ENCODE peak calls at places on chromosomes 1 and 21, in four cellular contexts. G, E, P and M are unnamed samples. For H3K4me1, the result is how much of the 10 kb centered on the place peaks cover.

GRCh38 chr1:199040499-199040898 is 401.7 kb downstream of the PTPRC start:
- DNase-seq in G (no peak), E (no peak), P (no peak), M (no peak)

GRCh38 chr1:78102082-78102481 is 56.3 kb downstream of the GIPC2 start:
- DNase-seq in G (no peak), E (no peak), P (no peak), M (no peak)

GRCh38 chr1:192763243-192763642 is 45.6 kb upstream of the RGS2 start:
- DNase-seq in G (no peak), E (no peak), P (no peak), M (no peak)

GRCh38 chr1:17181785-17182464 is 23.0 kb upstream of the PADI1 start:
- DNase-seq in G (no peak), E (no peak), P (peak), M (peak)

GRCh38 chr1:161198206-161198876 is 513 bp downstream of the ADAMTS4 start:
- DNase-seq in G (no peak), E (no peak), P (peak), M (no peak)

GRCh38 chr1:245715291-245715701 is 560.5 kb downstream of the KIF26B start:
- DNase-seq in G (no peak), E (no peak), P (no peak), M (no peak)

GRCh38 chr21:37496972-37497371 is 130.4 kb downstream of the DYRK1A start:
- DNase-seq in G (no peak), E (no peak), P (no peak), M (no peak)

GRCh38 chr1:153546796-153547559 is 1.4 kb upstream of the S100A4 start:
- DNase-seq in G (no peak), E (no peak), P (no peak), M (no peak)

GRCh38 chr1:40758578-40759343 is 24.8 kb upstream of the KCNQ4 start:
- DNase-seq in G (no peak), E (no peak), P (no peak), M (no peak)

GRCh38 chr1:156742017-156742416 is 1.1 kb upstream of the MRPL24 start:
- DNase-seq in G (no peak), E (no peak), P (no peak), M (no peak)

GRCh38 chr1:156480411-156481192 is 20.0 kb downstream of the MEF2D start:
- DNase-seq in G (peak), E (no peak), P (peak), M (peak)

GRCh38 chr1:29249170-29249691 is 12.9 kb downstream of the PTPRU start:
- DNase-seq in G (no peak), E (no peak), P (peak), M (no peak)

GRCh38 chr1:174701565-174701964 is 253.8 kb downstream of the GPR52 start:
- DNase-seq in G (no peak), E (no peak), P (no peak), M (no peak)

GRCh38 chr1:170730443-170730842 is 66.5 kb downstream of the PRRX1 start:
- DNase-seq in G (no peak), E (no peak), P (no peak), M (no peak)

GRCh38 chr1:228410015-228410414 is 3.4 kb upstream of the TRIM11 start:
- DNase-seq in G (no peak), E (no peak), P (no peak), M (no peak)

GRCh38 chr1:10459185-10459584 is 9.4 kb downstream of the CORT start:
- DNase-seq in G (no peak), E (no peak), P (no peak), M (peak)

GRCh38 chr1:204670152-204670927 is 15.2 kb downstream of the LRRN2 start:
- DNase-seq in G (no peak), E (no peak), P (no peak), M (no peak)

GRCh38 chr1:156160744-156161181 is 7.4 kb downstream of the SEMA4A start:
- DNase-seq in G (peak), E (peak), P (peak), M (peak)

GRCh38 chr1:157347508-157347907 is 204.8 kb downstream of the FCRL5 start:
- DNase-seq in G (no peak), E (no peak), P (no peak), M (no peak)

GRCh38 chr1:151106891-151107290 is 36.3 kb downstream of the GABPB2 start:
- DNase-seq in G (no peak), E (no peak), P (no peak), M (no peak)

GRCh38 chr1:206735553-206736031 is 35.0 kb upstream of the IL19 start:
- DNase-seq in G (no peak), E (no peak), P (no peak), M (no peak)

GRCh38 chr1:22184892-22185612 is 42.2 kb upstream of the WNT4 start:
- DNase-seq in G (peak), E (no peak), P (peak), M (no peak)

GRCh38 chr1:196317535-196318522 is 290.4 kb downstream of the KCNT2 start:
- DNase-seq in G (no peak), E (no peak), P (no peak), M (peak)

GRCh38 chr1:172507741-172508140 is 25.2 kb upstream of the SUCO start:
- DNase-seq in G (no peak), E (no peak), P (no peak), M (no peak)

GRCh38 chr1:177865807-177866206 is 104.1 kb downstream of the SEC16B start:
- DNase-seq in G (no peak), E (no peak), P (no peak), M (no peak)

GRCh38 chr1:76826072-76826827 is 41.0 kb upstream of the ST6GALNAC5 start:
- DNase-seq in G (no peak), E (no peak), P (no peak), M (no peak)

GRCh38 chr1:25037174-25038074 is 107.3 kb upstream of the RUNX3 start:
- DNase-seq in G (no peak), E (peak), P (peak), M (peak)

GRCh38 chr1:150192012-150192411 is 42.3 kb downstream of the PLEKHO1 start:
- DNase-seq in G (no peak), E (no peak), P (no peak), M (no peak)

GRCh38 chr1:33306561-33307493 is 14.1 kb downstream of the A3GALT2 start:
- DNase-seq in G (peak), E (no peak), P (peak), M (no peak)

GRCh38 chr1:223873044-223873443 is 27.3 kb upstream of the TP53BP2 start:
- DNase-seq in G (no peak), E (no peak), P (no peak), M (no peak)

GRCh38 chr1:84365225-84366221 is 32.8 kb upstream of the DNASE2B start:
- DNase-seq in G (peak), E (peak), P (no peak), M (peak)

GRCh38 chr1:1063945-1064831 is 9.9 kb downstream of the RNF223 start:
- DNase-seq in G (peak), E (peak), P (peak), M (peak)
- H3K4me1 ChIP-seq in G (under half), E (under half), P (under half), M (under half)

GRCh38 chr1:55034476-55035133 is 4.7 kb upstream of the PCSK9 start:
- DNase-seq in G (no peak), E (no peak), P (no peak), M (no peak)
- H3K4me1 ChIP-seq in G (under half), E (under half), P (under half), M (under half)

GRCh38 chr1:15953791-15954201 is 22.1 kb downstream of the ZBTB17 start:
- DNase-seq in G (no peak), E (no peak), P (no peak), M (no peak)
- H3K4me1 ChIP-seq in G (half or more), E (under half), P (under half), M (under half)

GRCh38 chr1:108049083-108049819 is 84.3 kb upstream of the VAV3 start:
- DNase-seq in G (peak), E (no peak), P (peak), M (no peak)

GRCh38 chr1:108046021-108046420 is 81.0 kb upstream of the VAV3 start:
- DNase-seq in G (no peak), E (no peak), P (no peak), M (peak)

GRCh38 chr1:108048311-108049082 is 83.5 kb upstream of the VAV3 start:
- DNase-seq in G (no peak), E (no peak), P (no peak), M (no peak)

GRCh38 chr1:108045370-108045950 is 80.5 kb upstream of the VAV3 start:
- DNase-seq in G (no peak), E (no peak), P (no peak), M (peak)

DNA sequence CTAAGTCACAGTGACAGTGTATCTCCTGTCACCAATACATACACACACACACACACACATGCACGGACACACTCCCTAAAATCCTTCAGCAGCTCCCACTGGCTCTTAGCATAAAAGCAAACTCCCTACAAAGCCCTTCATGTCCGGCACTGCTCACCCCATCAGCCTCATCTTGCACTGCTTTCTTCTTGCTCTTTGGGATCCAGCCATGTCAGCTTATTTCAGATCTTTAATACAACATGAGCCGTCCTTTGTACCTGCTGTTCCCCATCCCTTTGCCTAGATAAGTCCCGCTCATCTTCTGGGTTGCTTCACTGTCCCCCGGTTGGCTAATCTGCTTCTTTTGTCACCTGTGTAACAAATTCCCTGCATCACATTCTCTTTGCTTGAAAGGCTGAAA is 82.1 kb upstream of the VAV3 start:
- DNase-seq in G (no peak), E (no peak), P (no peak), M (no peak)
- H3K4me1 ChIP-seq in G (under half), E (under half), P (under half), M (under half)

GRCh38 chr1:54356680-54357147 is 49.5 kb downstream of the SSBP3 start:
- DNase-seq in G (no peak), E (no peak), P (no peak), M (no peak)
- H3K4me1 ChIP-seq in G (half or more), E (under half), P (under half), M (under half)

GRCh38 chr1:64537942-64538341 is 68.0 kb downstream of the CACHD1 start:
- DNase-seq in G (no peak), E (no peak), P (no peak), M (no peak)

GRCh38 chr1:64539808-64540207 is 69.9 kb downstream of the CACHD1 start:
- DNase-seq in G (peak), E (peak), P (no peak), M (peak)

GRCh38 chr1:64536836-64537490 is 67.0 kb downstream of the CACHD1 start:
- DNase-seq in G (peak), E (no peak), P (no peak), M (peak)

GRCh38 chr1:64539279-64539678 is 69.3 kb downstream of the CACHD1 start:
- DNase-seq in G (no peak), E (no peak), P (no peak), M (no peak)

DNA sequence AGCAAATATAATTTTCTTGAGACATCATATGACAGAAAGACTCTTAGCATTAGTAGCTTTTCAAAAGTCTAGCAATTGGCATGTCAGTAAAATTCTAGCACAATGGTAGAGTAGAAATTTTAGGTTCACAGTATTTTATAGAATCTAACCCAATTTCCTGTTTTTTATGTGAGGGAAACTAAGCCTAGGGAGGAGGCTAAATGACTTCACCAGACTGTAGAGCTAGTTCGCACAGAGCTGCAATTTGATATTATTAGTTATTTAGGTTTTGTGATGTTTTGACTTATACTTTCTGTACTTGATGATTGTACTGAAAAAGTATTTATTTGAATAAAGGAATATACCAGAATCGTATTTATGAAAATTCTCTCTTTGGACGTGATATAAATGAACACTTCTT is 68.5 kb downstream of the CACHD1 start:
- DNase-seq in G (no peak), E (no peak), P (no peak), M (no peak)
- H3K4me1 ChIP-seq in G (half or more), E (under half), P (under half), M (under half)

DNA sequence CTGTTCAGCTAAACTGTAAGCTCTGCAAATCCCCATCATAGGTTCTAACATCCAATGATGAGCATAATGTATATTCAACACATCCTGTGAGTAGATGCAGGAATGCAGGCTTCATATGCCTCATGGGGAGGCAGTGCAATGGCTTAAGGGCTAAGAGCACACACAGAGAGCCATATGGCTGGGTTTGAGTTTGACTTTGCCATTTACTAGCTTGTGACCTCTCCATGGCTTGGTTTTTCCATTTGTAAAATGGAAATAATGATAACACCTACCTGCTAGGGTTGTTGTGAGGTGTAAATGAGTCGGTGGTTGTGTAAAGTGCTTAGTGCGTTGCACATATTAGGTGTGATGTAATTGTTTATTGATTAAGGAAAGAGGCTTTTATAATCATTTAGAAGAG is 13.4 kb downstream of the RCSD1 start:
- DNase-seq in G (no peak), E (no peak), P (no peak), M (no peak)
- H3K4me1 ChIP-seq in G (under half), E (under half), P (under half), M (under half)

GRCh38 chr1:20199410-20199809 is 13.1 kb upstream of the PLA2G2C start:
- DNase-seq in G (no peak), E (peak), P (no peak), M (peak)
- H3K4me1 ChIP-seq in G (under half), E (under half), P (under half), M (under half)

GRCh38 chr1:2894381-2895041 is 93.0 kb upstream of the TTC34 start:
- DNase-seq in G (no peak), E (no peak), P (no peak), M (no peak)

GRCh38 chr1:2893473-2894120 is 92.1 kb upstream of the TTC34 start:
- DNase-seq in G (no peak), E (no peak), P (no peak), M (no peak)

GRCh38 chr1:2888281-2888845 is 86.9 kb upstream of the TTC34 start:
- DNase-seq in G (no peak), E (no peak), P (no peak), M (no peak)

GRCh38 chr1:2886631-2887030 is 85.1 kb upstream of the TTC34 start:
- DNase-seq in G (no peak), E (no peak), P (no peak), M (no peak)

GRCh38 chr1:2890221-2890850 is 88.8 kb upstream of the TTC34 start:
- DNase-seq in G (no peak), E (no peak), P (no peak), M (no peak)
- H3K4me1 ChIP-seq in G (under half), E (under half), P (under half), M (under half)

DNA sequence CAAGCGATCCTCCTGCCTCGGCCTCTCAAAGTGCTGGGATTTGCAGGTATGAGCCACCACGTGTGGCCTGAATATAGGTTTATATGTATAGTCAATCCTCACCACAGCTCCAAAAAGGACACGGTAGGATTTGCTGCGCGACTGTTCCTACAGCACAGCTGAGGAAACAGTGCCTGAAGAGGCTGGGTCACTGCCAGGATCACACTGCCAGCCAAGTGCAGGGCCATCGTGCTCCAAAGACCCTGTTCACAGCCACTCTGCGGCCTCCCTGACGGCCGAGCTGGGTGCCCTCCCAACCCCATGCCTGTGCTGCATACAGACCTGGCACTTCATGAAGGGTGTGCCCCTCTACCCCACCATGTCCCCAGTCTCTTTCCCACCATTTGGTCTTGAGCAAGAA is 71.4 kb downstream of the MRPL37 start:
- DNase-seq in G (no peak), E (no peak), P (no peak), M (no peak)
- H3K4me1 ChIP-seq in G (under half), E (under half), P (under half), M (under half)